ENCODE peak calls at places on chromosomes 11 and 22, in eight cellular contexts. M is cardiac fibroblast, E is Daoy, S is RWPE1, T is M059J, J is T-helper 1 cell, K is thoracic aorta, Y is T-helper 2 cell. L is an unnamed sample.

GRCh38 chr22:25030636-25031035 is 78.1 kb downstream of the KIAA1671 start:
- DNase-seq in T (peak; percentile 54), K (no peak), Y (no peak), E (no peak), J (no peak), M (no peak), S (no peak), L (no peak)

GRCh38 chr11:69075421-69076128 is 26.8 kb downstream of the TPCN2 start:
- DNase-seq in Y (no peak), S (no peak), K (peak; percentile 51), J (no peak), M (peak; percentile 96), E (peak; percentile 98), T (peak; percentile 99), L (no peak)

GRCh38 chr11:40302669-40303068 is 1156.8 kb downstream of the LRRC4C start:
- DNase-seq in Y (no peak), K (no peak), E (no peak), S (no peak), J (no peak), M (peak; percentile 54), T (peak; percentile 14), L (no peak)

GRCh38 chr11:61580292-61580888 is 486 bp downstream of the SYT7 start:
- DNase-seq in S (no peak), K (no peak), E (peak; percentile 35), Y (no peak), J (no peak), T (no peak), M (no peak), L (no peak)

GRCh38 chr11:108775324-108775723 is 110.5 kb downstream of the DDX10 start:
- DNase-seq in Y (no peak), J (no peak), E (no peak), M (no peak), K (no peak), T (no peak), S (peak; percentile 3), L (no peak)

GRCh38 chr11:15118431-15118830 is 3.7 kb downstream of the INSC start:
- DNase-seq in T (no peak), E (no peak), S (no peak), Y (no peak), M (no peak), K (no peak), J (no peak), L (no peak)

GRCh38 chr22:48885271-48885918 is 942.3 kb downstream of the BRD1 start:
- DNase-seq in Y (no peak), K (no peak), E (no peak), S (no peak), T (no peak), J (no peak), M (no peak), L (no peak)

GRCh38 chr11:94120946-94121345 is 7.7 kb upstream of the PANX1 start:
- DNase-seq in S (no peak), Y (no peak), J (no peak), E (peak; percentile 73), M (peak; percentile 74), T (peak; percentile 91), K (no peak), L (no peak)

GRCh38 chr22:19359554-19360299 is 68.2 kb upstream of the CLTCL1 start:
- DNase-seq in J (no peak), S (no peak), Y (no peak), T (no peak), M (no peak), K (no peak), E (no peak), L (no peak)

GRCh38 chr11:60363542-60364525 is 14.5 kb upstream of the MS4A7 start:
- DNase-seq in M (peak; percentile 66), S (peak; percentile 45), J (peak; percentile 35), K (no peak), Y (peak; percentile 54), T (peak; percentile 62), E (peak; percentile 59), L (peak; percentile 20)

GRCh38 chr11:129611661-129612566 is 203.7 kb upstream of the TMEM45B start:
- DNase-seq in T (peak; percentile 57), M (peak; percentile 3), S (no peak), J (no peak), E (peak; percentile 24), K (no peak), Y (peak; percentile 5), L (no peak)

GRCh38 chr11:134560566-134561347 is 148.7 kb upstream of the B3GAT1 start:
- DNase-seq in K (no peak), S (no peak), J (no peak), T (no peak), M (no peak), E (no peak), Y (no peak), L (no peak)

GRCh38 chr22:45636668-45637067 is 35.0 kb upstream of the ATXN10 start:
- DNase-seq in Y (no peak), M (no peak), S (no peak), T (no peak), J (no peak), E (no peak), K (no peak), L (no peak)

GRCh38 chr11:34970480-34970879 is 54.1 kb downstream of the PDHX start:
- DNase-seq in S (no peak), Y (no peak), E (no peak), K (no peak), J (no peak), M (no peak), T (no peak), L (no peak)

GRCh38 chr11:44159848-44160721 is 64.6 kb downstream of the EXT2 start:
- DNase-seq in M (no peak), K (no peak), E (no peak), Y (no peak), S (no peak), T (no peak), J (no peak), L (no peak)

GRCh38 chr11:120178441-120179070 is 32.3 kb upstream of the OAF start:
- DNase-seq in T (peak; percentile 67), E (no peak), S (no peak), J (no peak), M (no peak), K (no peak), Y (no peak), L (no peak)

GRCh38 chr11:133903875-133904817 is 52.6 kb downstream of the IGSF9B start:
- DNase-seq in J (no peak), K (no peak), T (no peak), S (no peak), M (no peak), E (no peak), Y (no peak), L (no peak)

GRCh38 chr11:45180888-45181594 is 34.6 kb downstream of the PRDM11 start:
- DNase-seq in T (peak; percentile 79), S (peak; percentile 89), M (peak; percentile 53), E (peak; percentile 83), K (no peak), Y (no peak), J (no peak), L (no peak)

GRCh38 chr11:117919326-117920275 is 9.6 kb downstream of the TMPRSS13 start:
- DNase-seq in E (peak; percentile 41), T (no peak), M (no peak), S (no peak), K (no peak), J (no peak), Y (peak; percentile 34), L (no peak)

GRCh38 chr11:55806248-55806647 is 4.9 kb upstream of the OR5L1 start:
- DNase-seq in T (no peak), S (no peak), K (no peak), M (no peak), J (no peak), E (no peak), Y (no peak), L (no peak)

GRCh38 chr11:26285593-26285992 is 46.3 kb upstream of the ANO3 start:
- DNase-seq in S (no peak), M (no peak), T (no peak), Y (no peak), J (no peak), E (no peak), K (no peak), L (no peak)

GRCh38 chr11:2922635-2923034 is 6.6 kb downstream of the PHLDA2 start:
- DNase-seq in Y (no peak), E (no peak), T (no peak), M (no peak), J (no peak), K (no peak), S (no peak), L (no peak)

GRCh38 chr11:111851636-111852035 is 19.7 kb downstream of the ALG9 start:
- DNase-seq in M (peak; percentile 39), J (no peak), E (no peak), K (no peak), T (peak; percentile 54), S (no peak), Y (no peak), L (no peak)

GRCh38 chr11:116642481-116642880 is 130.3 kb downstream of the BUD13 start:
- DNase-seq in K (no peak), T (no peak), Y (no peak), J (no peak), E (no peak), S (no peak), M (no peak), L (no peak)

L was measured in activated T-helper 9 cell treated with anti-CD3 and anti-CD28 coated beads, Interleukin-2, amount 50 U/mL, for 16 hours.